ENCODE peak calls at places on chromosomes 16 and 17, in nine cellular contexts. D is dorsolateral prefrontal cortex; E is bronchial epithelial cell; J is ovary; Z is AG04449; T is A549; M is AG09309; Y is AG04450; F is CD8-positive, alpha-beta T cell. X is an unnamed sample.
A peak's percentile ranks its signal among the peaks of the same experiment; 100 is the strongest.

GRCh38 chr16:48353565-48354163 is 31.5 kb downstream of the SIAH1 start:
- DNase-seq in Y (peak; percentile 37), D (peak; percentile 43), E (peak; percentile 70), J (peak; percentile 24), F (peak; percentile 78), Z (no peak), M (peak; percentile 23), T (peak; percentile 78), X (peak; percentile 18)

GRCh38 chr16:5584100-5584499 is 486.5 kb upstream of the EEF2KMT start:
- DNase-seq in D (no peak), M (no peak), F (no peak), J (no peak), E (no peak), T (no peak), Y (no peak), Z (no peak), X (no peak)

GRCh38 chr16:51886456-51886855 is 660.5 kb downstream of the TOX3 start:
- DNase-seq in F (no peak), Z (no peak), M (no peak), J (no peak), D (no peak), Y (no peak), E (no peak), T (no peak), X (no peak)

GRCh38 chr17:45019177-45019711 is 32.2 kb downstream of the DCAKD start:
- DNase-seq in M (no peak), T (peak; percentile 45), E (no peak), J (peak; percentile 40), F (peak; percentile 66), Y (no peak), D (peak; percentile 41), Z (no peak), X (no peak)

GRCh38 chr16:3235856-3236669 is 1.1 kb upstream of the ZNF200 start:
- DNase-seq in Z (no peak), J (peak; percentile 18), Y (no peak), F (peak; percentile 54), T (peak; percentile 51), E (no peak), M (no peak), D (peak; percentile 20), X (no peak)

GRCh38 chr16:57559075-57559790 is 16.8 kb downstream of the ADGRG5 start:
- DNase-seq in D (no peak), J (no peak), F (peak; percentile 32), E (no peak), Y (no peak), T (no peak), M (no peak), Z (no peak), X (no peak)

GRCh38 chr17:78722101-78722761 is 59.8 kb downstream of the CYTH1 start:
- DNase-seq in D (peak; percentile 58), E (no peak), F (no peak), Y (no peak), T (no peak), J (no peak), M (no peak), Z (no peak), X (no peak)

GRCh38 chr17:50943575-50943933 is 77.4 kb upstream of the TOB1 start:
- DNase-seq in Z (no peak), F (no peak), E (no peak), T (no peak), D (no peak), J (no peak), M (no peak), Y (no peak), X (no peak)

GRCh38 chr17:19318611-19319010 is 43.9 kb downstream of the B9D1 start:
- DNase-seq in J (no peak), Z (no peak), T (no peak), Y (no peak), D (no peak), M (no peak), E (no peak), F (no peak), X (no peak)

GRCh38 chr17:19315104-19315503 is 47.4 kb downstream of the B9D1 start:
- DNase-seq in E (no peak), Y (no peak), T (no peak), D (no peak), J (no peak), M (no peak), Z (no peak), F (no peak), X (no peak)

GRCh38 chr17:19317359-19318095 is 45.0 kb downstream of the B9D1 start:
- DNase-seq in J (peak; percentile 95), T (peak; percentile 60), E (no peak), M (no peak), Z (peak; percentile 29), F (no peak), D (peak; percentile 97), Y (peak; percentile 21), X (peak; percentile 89)

GRCh38 chr17:19313746-19314651 is 48.5 kb downstream of the B9D1 start:
- DNase-seq in Z (no peak), Y (no peak), E (no peak), M (no peak), D (no peak), F (no peak), T (no peak), J (no peak), X (no peak)

DNA sequence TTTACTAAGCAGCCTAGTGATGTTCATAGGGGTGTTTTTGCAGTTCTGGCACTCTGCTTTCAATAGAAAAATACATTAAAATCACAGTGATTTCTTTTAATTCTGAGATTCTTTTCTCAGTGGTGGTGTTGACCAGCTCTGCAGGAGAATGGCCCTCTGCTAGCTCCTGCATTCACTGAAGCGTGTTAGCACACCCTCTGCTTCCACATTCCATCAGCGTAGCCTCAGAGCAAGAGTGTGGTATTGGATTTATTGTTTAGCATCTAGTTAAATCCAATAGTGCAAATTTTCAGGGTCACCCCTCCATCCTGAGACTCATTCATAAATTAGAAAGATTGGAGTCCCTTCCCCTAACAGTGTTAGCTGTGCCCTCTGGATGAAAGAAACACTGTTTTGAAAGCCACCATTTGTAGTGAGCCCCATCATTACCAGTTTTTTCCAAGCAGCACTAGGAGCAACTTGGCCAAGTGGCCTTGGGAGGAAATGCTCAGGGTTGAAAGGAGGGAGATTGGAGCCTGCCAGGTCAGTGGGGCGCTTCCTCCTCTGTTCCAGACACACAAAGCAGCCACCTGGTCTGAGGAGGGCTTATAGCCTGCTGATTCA is 45.7 kb downstream of the B9D1 start:
- DNase-seq in D (no peak), Z (no peak), M (no peak), F (no peak), T (no peak), Y (no peak), J (no peak), E (no peak), X (peak; percentile 56)
- H3K4me3 ChIP-seq in D (peak overlapping the region; percentile 32), Z (no peak overlapping the region), M (no peak overlapping the region), F (no peak overlapping the region), T (no peak overlapping the region), Y (no peak overlapping the region), J (no peak overlapping the region), E (no peak overlapping the region), X (no peak overlapping the region)

GRCh38 chr16:20741555-20742285 is at the start of gene THUMPD1:
- DNase-seq in F (peak; percentile 98), D (peak; percentile 95), E (peak; percentile 87), M (peak; percentile 74), J (peak; percentile 94), T (peak; percentile 96), Z (peak; percentile 53), Y (peak; percentile 83), X (peak; percentile 83)
- TF ChIP-seq CTCF in F (peak; percentile 23), D (no peak), E (peak; percentile 30), M (peak; percentile 30), J (peak; percentile 16), T (no peak), Z (peak; percentile 12), Y (peak; percentile 15), X (peak; percentile 22)

GRCh38 chr17:31509095-31509804 is 117.8 kb downstream of the RAB11FIP4 start:
- DNase-seq in Z (no peak), Y (no peak), D (no peak), F (no peak), T (no peak), M (no peak), J (no peak), E (no peak), X (no peak)
- H3K4me3 ChIP-seq in Z (no peak overlapping the region), Y (no peak overlapping the region), D (peak overlapping the region; percentile 32), F (peak overlapping the region; percentile 48), T (no peak overlapping the region), M (no peak overlapping the region), J (no peak overlapping the region), E (no peak overlapping the region), X (no peak overlapping the region)

GRCh38 chr16:16183562-16183961 is 39.7 kb downstream of the ABCC6 start:
- DNase-seq in E (no peak), J (no peak), Z (no peak), D (no peak), M (no peak), T (no peak), F (no peak), Y (no peak), X (no peak)
- TF ChIP-seq CTCF in E (peak; percentile 28), J (no peak), Z (no peak), D (no peak), M (peak; percentile 14), T (peak; percentile 26), F (no peak), Y (peak; percentile 11), X (peak; percentile 17)

GRCh38 chr17:48997827-48998556 is 807 bp downstream of the IGF2BP1 start:
- DNase-seq in F (no peak), J (no peak), M (no peak), E (no peak), D (no peak), Y (no peak), Z (no peak), T (no peak), X (no peak)

GRCh38 chr17:48995332-48995870 is 1.8 kb upstream of the IGF2BP1 start:
- DNase-seq in D (no peak), J (no peak), T (peak; percentile 83), Y (no peak), F (no peak), M (no peak), Z (no peak), E (no peak), X (no peak)

GRCh38 chr17:48997103-48997826 is at the start of gene IGF2BP1:
- DNase-seq in F (peak; percentile 51), T (peak; percentile 95), D (no peak), M (no peak), J (no peak), E (no peak), Z (no peak), Y (no peak), X (no peak)

GRCh38 chr17:48995871-48996695 is 1.1 kb upstream of the IGF2BP1 start:
- DNase-seq in M (no peak), F (no peak), E (no peak), J (no peak), Y (no peak), Z (no peak), D (no peak), T (peak; percentile 98), X (no peak)

GRCh38 chr17:48996696-48997102 is 486 bp upstream of the IGF2BP1 start:
- DNase-seq in E (no peak), M (no peak), Y (no peak), Z (no peak), T (no peak), J (no peak), F (no peak), D (no peak), X (no peak)
- H3K4me3 ChIP-seq in E (no peak overlapping the region), M (no peak overlapping the region), Y (peak overlapping the region; percentile 92), Z (peak overlapping the region; percentile 91), T (peak overlapping the region; percentile 60), J (no peak overlapping the region), F (no peak overlapping the region), D (no peak overlapping the region), X (peak overlapping the region; percentile 51)

DNA sequence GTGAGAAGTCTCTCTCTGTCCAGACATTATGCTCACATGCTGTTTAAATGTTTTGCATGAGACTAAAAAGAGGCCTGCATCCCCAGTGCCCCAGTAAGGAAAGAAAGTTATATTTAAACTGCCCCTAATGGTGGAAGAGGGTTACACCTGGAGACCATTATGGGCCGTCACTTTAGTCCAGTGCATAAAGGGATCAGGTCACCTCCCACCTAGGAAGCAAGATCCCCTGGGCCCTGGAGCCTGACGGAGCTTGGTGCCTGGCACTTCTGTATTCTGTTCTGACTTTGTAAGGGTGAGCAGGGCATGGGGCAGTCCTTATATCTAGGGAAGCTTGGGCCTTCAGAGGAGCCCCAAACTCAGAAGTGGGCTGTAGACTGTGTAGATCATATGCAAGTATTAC is 67.9 kb downstream of the CPPED1 start:
- DNase-seq in J (no peak), M (no peak), Z (no peak), E (no peak), Y (no peak), F (no peak), D (no peak), T (no peak), X (no peak)
- TF ChIP-seq CTCF in J (no peak), M (no peak), Z (no peak), E (no peak), Y (no peak), F (no peak), D (no peak), T (no peak), X (no peak)